ENCODE peak calls at places on chromosomes 11 and 22, in six cellular contexts. One of them, this sample, is unnamed.

GRCh38 chr11:81658722-81659121 is 1074.9 kb downstream of the FAM181B start:
- DNase-seq in mucosa of gallbladder: no peak
- DNase-seq in upper lobe of right lung: no peak
- DNase-seq in hypothalamus: no peak
- DNase-seq in EL: no peak
- DNase-seq in left lung: no peak
- DNase-seq in this sample: no peak

GRCh38 chr11:132921597-132921996 is 610.7 kb downstream of the OPCML start:
- DNase-seq in mucosa of gallbladder: no peak
- DNase-seq in EL: no peak
- DNase-seq in hypothalamus: no peak
- DNase-seq in left lung: no peak
- DNase-seq in upper lobe of right lung: no peak
- DNase-seq in this sample: no peak

GRCh38 chr11:73330569-73331093 is 22.6 kb downstream of the ARHGEF17 start:
- DNase-seq in EL: peak; percentile 62
- DNase-seq in hypothalamus: no peak
- DNase-seq in mucosa of gallbladder: no peak
- DNase-seq in left lung: no peak
- DNase-seq in upper lobe of right lung: no peak
- DNase-seq in this sample: no peak

GRCh38 chr11:297666-298405 is 1.5 kb downstream of the IFITM5 start:
- DNase-seq in mucosa of gallbladder: peak; percentile 48
- DNase-seq in EL: no peak
- DNase-seq in left lung: peak; percentile 63
- DNase-seq in upper lobe of right lung: peak; percentile 63
- DNase-seq in hypothalamus: no peak
- DNase-seq in this sample: peak; percentile 80

GRCh38 chr11:105357146-105357545 is 217.6 kb upstream of the CARD18 start:
- DNase-seq in hypothalamus: no peak
- DNase-seq in mucosa of gallbladder: no peak
- DNase-seq in left lung: no peak
- DNase-seq in upper lobe of right lung: no peak
- DNase-seq in EL: no peak
- DNase-seq in this sample: no peak

GRCh38 chr22:39434243-39434653 is 22.6 kb upstream of the MGAT3 start:
- DNase-seq in left lung: peak; percentile 61
- DNase-seq in EL: no peak
- DNase-seq in mucosa of gallbladder: no peak
- DNase-seq in upper lobe of right lung: no peak
- DNase-seq in hypothalamus: peak; percentile 78
- DNase-seq in this sample: peak; percentile 56

GRCh38 chr22:37231406-37232139 is 12.5 kb downstream of the RAC2 start:
- DNase-seq in EL: no peak
- DNase-seq in mucosa of gallbladder: no peak
- DNase-seq in left lung: peak; percentile 67
- DNase-seq in upper lobe of right lung: peak; percentile 58
- DNase-seq in hypothalamus: no peak
- DNase-seq in this sample: no peak

GRCh38 chr22:17120281-17120680 is 879 bp downstream of the TMEM121B start:
- DNase-seq in mucosa of gallbladder: peak; percentile 58
- DNase-seq in left lung: peak; percentile 88
- DNase-seq in EL: peak; percentile 14
- DNase-seq in hypothalamus: no peak
- DNase-seq in upper lobe of right lung: peak; percentile 78
- DNase-seq in this sample: no peak

GRCh38 chr11:35011944-35012343 is 95.5 kb downstream of the PDHX start:
- DNase-seq in left lung: no peak
- DNase-seq in hypothalamus: no peak
- DNase-seq in mucosa of gallbladder: no peak
- DNase-seq in EL: no peak
- DNase-seq in upper lobe of right lung: no peak
- DNase-seq in this sample: no peak

GRCh38 chr11:34044664-34045485 is 6.7 kb upstream of the CAPRIN1 start:
- DNase-seq in left lung: no peak
- DNase-seq in mucosa of gallbladder: no peak
- DNase-seq in EL: peak; percentile 87
- DNase-seq in hypothalamus: no peak
- DNase-seq in upper lobe of right lung: peak; percentile 69
- DNase-seq in this sample: no peak

GRCh38 chr11:45185228-45185729 is 38.8 kb downstream of the PRDM11 start:
- DNase-seq in hypothalamus: no peak
- DNase-seq in mucosa of gallbladder: no peak
- DNase-seq in upper lobe of right lung: no peak
- DNase-seq in left lung: no peak
- DNase-seq in EL: no peak
- DNase-seq in this sample: no peak

GRCh38 chr22:42651134-42651533 is 1.9 kb upstream of the CYB5R3 start:
- DNase-seq in upper lobe of right lung: no peak
- DNase-seq in mucosa of gallbladder: no peak
- DNase-seq in left lung: no peak
- DNase-seq in hypothalamus: no peak
- DNase-seq in EL: peak; percentile 55
- DNase-seq in this sample: no peak

GRCh38 chr22:37260396-37260795 is 16.3 kb upstream of the RAC2 start:
- DNase-seq in hypothalamus: no peak
- DNase-seq in upper lobe of right lung: peak; percentile 46
- DNase-seq in left lung: no peak
- DNase-seq in EL: no peak
- DNase-seq in mucosa of gallbladder: no peak
- DNase-seq in this sample: no peak

GRCh38 chr22:40396882-40397281 is 26.5 kb downstream of the SGSM3 start:
- DNase-seq in mucosa of gallbladder: peak; percentile 71
- DNase-seq in upper lobe of right lung: no peak
- DNase-seq in hypothalamus: no peak
- DNase-seq in EL: peak; percentile 51
- DNase-seq in left lung: peak; percentile 53
- DNase-seq in this sample: no peak

This sample was measured in suprapubic skin.